ENCODE peak calls at places on chromosomes 4 and X, in six cellular contexts. One of them, this sample, is unnamed.

GRCh38 chrX:124804962-124805361 is 458.6 kb downstream of the SH2D1A start:
- DNase-seq in cardiac fibroblast: no peak
- DNase-seq in T1000: no peak
- DNase-seq in Calu3: no peak
- DNase-seq in GM13977: no peak
- DNase-seq in NAMALWA: no peak
- DNase-seq in this sample: no peak

GRCh38 chrX:10174810-10175209 is 18.0 kb downstream of the CLCN4 start:
- DNase-seq in cardiac fibroblast: no peak
- DNase-seq in T1000: no peak
- DNase-seq in Calu3: no peak
- DNase-seq in GM13977: no peak
- DNase-seq in NAMALWA: no peak
- DNase-seq in this sample: no peak

GRCh38 chr4:72744103-72744725 is 175.2 kb upstream of the ADAMTS3 start:
- DNase-seq in cardiac fibroblast: peak; percentile 9
- DNase-seq in T1000: no peak
- DNase-seq in Calu3: no peak
- DNase-seq in GM13977: no peak
- DNase-seq in NAMALWA: no peak
- DNase-seq in this sample: no peak

GRCh38 chrX:154409222-154409871 is at the start of gene DNASE1L1:
- DNase-seq in cardiac fibroblast: peak; percentile 92
- DNase-seq in T1000: peak; percentile 62
- DNase-seq in Calu3: peak; percentile 95
- DNase-seq in GM13977: peak; percentile 58
- DNase-seq in NAMALWA: no peak
- DNase-seq in this sample: peak; percentile 93

GRCh38 chr4:2251073-2251794 is 9.3 kb upstream of the HAUS3 start:
- DNase-seq in cardiac fibroblast: no peak
- DNase-seq in T1000: no peak
- DNase-seq in Calu3: no peak
- DNase-seq in GM13977: peak; percentile 17
- DNase-seq in NAMALWA: no peak
- DNase-seq in this sample: no peak

GRCh38 chr4:133151301-133151680 is 2.2 kb downstream of the PCDH10 start:
- DNase-seq in cardiac fibroblast: no peak
- DNase-seq in T1000: no peak
- DNase-seq in Calu3: no peak
- DNase-seq in GM13977: peak; percentile 17
- DNase-seq in NAMALWA: no peak
- DNase-seq in this sample: no peak

GRCh38 chr4:48653217-48654014 is 126.7 kb downstream of the FRYL start:
- DNase-seq in cardiac fibroblast: peak; percentile 83
- DNase-seq in T1000: no peak
- DNase-seq in Calu3: no peak
- DNase-seq in GM13977: no peak
- DNase-seq in NAMALWA: no peak
- DNase-seq in this sample: peak; percentile 31

GRCh38 chrX:56733459-56734046 is 4.5 kb downstream of the NBDY start:
- DNase-seq in cardiac fibroblast: peak; percentile 35
- DNase-seq in T1000: peak; percentile 26
- DNase-seq in Calu3: peak; percentile 58
- DNase-seq in GM13977: peak; percentile 42
- DNase-seq in NAMALWA: peak; percentile 64
- DNase-seq in this sample: peak; percentile 51

GRCh38 chrX:32448320-32448719 is 763.0 kb downstream of the DMD start:
- DNase-seq in cardiac fibroblast: peak; percentile 2
- DNase-seq in T1000: no peak
- DNase-seq in Calu3: peak; percentile 0
- DNase-seq in GM13977: peak; percentile 16
- DNase-seq in NAMALWA: peak; percentile 74
- DNase-seq in this sample: peak; percentile 63

GRCh38 chr4:124640037-124640730 is 72.3 kb downstream of the ANKRD50 start:
- DNase-seq in cardiac fibroblast: peak; percentile 70
- DNase-seq in T1000: no peak
- DNase-seq in Calu3: peak; percentile 58
- DNase-seq in GM13977: no peak
- DNase-seq in NAMALWA: no peak
- DNase-seq in this sample: no peak

GRCh38 chr4:18722748-18723191 is 701.2 kb upstream of the LCORL start:
- DNase-seq in cardiac fibroblast: no peak
- DNase-seq in T1000: no peak
- DNase-seq in Calu3: no peak
- DNase-seq in GM13977: no peak
- DNase-seq in NAMALWA: no peak
- DNase-seq in this sample: no peak